ENCODE peak calls at places on chromosomes 1 and 21, in ten cellular contexts. U is cardiac septum; S is kidney epithelial cell; P is stimulated activated CD4-positive, alpha-beta T cell treated with anti-CD3 and anti-CD28 coated beads, Interleukin-2, amount 100 ng/mL, for 4 hours; A is activated naive CD4-positive, alpha-beta T cell; Z is fibroblast of the conjunctiva; X is cardiac muscle cell; D is anterior cingulate cortex; N is amniotic stem cell; K is frontal cortex. I is an unnamed sample.

GRCh38 chr21:45550552-45551210 is 8.4 kb upstream of the SLC19A1 start:
- DNase-seq in U (peak), S (no peak), P (no peak), A (no peak), Z (no peak), X (peak), D (no peak), N (no peak), K (no peak), I (no peak)

GRCh38 chr1:222171005-222171404 is 376.9 kb downstream of the HHIPL2 start:
- DNase-seq in U (no peak), S (peak), P (no peak), A (no peak), Z (peak), X (peak), D (no peak), N (peak), K (no peak), I (peak)

GRCh38 chr1:27399251-27399885 is 6.9 kb downstream of the GPR3 start:
- DNase-seq in U (no peak), S (no peak), P (no peak), A (no peak), Z (no peak), X (peak), D (no peak), N (no peak), K (no peak), I (no peak)

GRCh38 chr1:6124746-6125365 is 55.3 kb downstream of the CHD5 start:
- DNase-seq in U (no peak), S (no peak), P (no peak), A (no peak), Z (no peak), X (no peak), D (no peak), N (no peak), K (no peak), I (no peak)

GRCh38 chr1:62401034-62401433 is 35.8 kb upstream of the USP1 start:
- DNase-seq in U (no peak), S (no peak), P (no peak), A (no peak), Z (no peak), X (no peak), D (no peak), N (no peak), K (no peak), I (no peak)

GRCh38 chr1:6260961-6261614 is at the start of gene GPR153:
- DNase-seq in U (no peak), S (no peak), P (peak), A (no peak), Z (no peak), X (peak), D (no peak), N (no peak), K (peak), I (no peak)

GRCh38 chr1:65528104-65528503 is 107.6 kb downstream of the LEPR start:
- DNase-seq in U (no peak), S (no peak), P (no peak), A (no peak), Z (no peak), X (peak), D (no peak), N (no peak), K (no peak), I (no peak)

GRCh38 chr1:18110968-18111367 is 3.4 kb downstream of the IGSF21 start:
- DNase-seq in U (no peak), S (no peak), P (no peak), A (no peak), Z (no peak), X (no peak), D (peak), N (no peak), K (no peak), I (no peak)

GRCh38 chr1:26693557-26694184 is 2.1 kb upstream of the ARID1A start:
- DNase-seq in U (no peak), S (no peak), P (no peak), A (no peak), Z (no peak), X (no peak), D (no peak), N (no peak), K (no peak), I (no peak)

GRCh38 chr1:56137829-56138505 is 441.4 kb downstream of the PLPP3 start:
- DNase-seq in U (no peak), S (no peak), P (no peak), A (no peak), Z (no peak), X (peak), D (no peak), N (peak), K (no peak), I (no peak)

GRCh38 chr1:77539510-77540142 is 142.8 kb downstream of the ZZZ3 start:
- DNase-seq in U (no peak), S (peak), P (no peak), A (no peak), Z (peak), X (peak), D (no peak), N (no peak), K (no peak), I (peak)

GRCh38 chr1:16204634-16205332 is 7.7 kb downstream of the ARHGEF19 start:
- DNase-seq in U (no peak), S (no peak), P (no peak), A (peak), Z (no peak), X (no peak), D (no peak), N (no peak), K (no peak), I (no peak)

GRCh38 chr1:41977329-41977728 is 58.6 kb upstream of the HIVEP3 start:
- DNase-seq in U (no peak), S (no peak), P (no peak), A (no peak), Z (no peak), X (no peak), D (no peak), N (no peak), K (no peak), I (no peak)

GRCh38 chr1:51499694-51500093 is 19.4 kb downstream of the EPS15 start:
- DNase-seq in U (no peak), S (no peak), P (no peak), A (no peak), Z (no peak), X (no peak), D (no peak), N (no peak), K (no peak), I (no peak)

GRCh38 chr21:15003463-15004135 is 61.2 kb downstream of the NRIP1 start:
- DNase-seq in U (no peak), S (no peak), P (no peak), A (no peak), Z (no peak), X (no peak), D (no peak), N (no peak), K (no peak), I (no peak)

GRCh38 chr1:153288634-153289275 is 24.0 kb downstream of the PGLYRP3 start:
- DNase-seq in U (no peak), S (no peak), P (no peak), A (no peak), Z (no peak), X (peak), D (no peak), N (no peak), K (no peak), I (no peak)

GRCh38 chr1:32782086-32782485 is 35.1 kb downstream of the YARS1 start:
- DNase-seq in U (no peak), S (no peak), P (no peak), A (no peak), Z (no peak), X (no peak), D (no peak), N (no peak), K (no peak), I (no peak)

GRCh38 chr1:113137563-113137962 is 64.6 kb downstream of the LRIG2 start:
- DNase-seq in U (no peak), S (no peak), P (no peak), A (no peak), Z (no peak), X (no peak), D (no peak), N (no peak), K (no peak), I (no peak)

GRCh38 chr1:115214098-115214497 is 124.0 kb downstream of the NGF start:
- DNase-seq in U (no peak), S (no peak), P (no peak), A (no peak), Z (no peak), X (no peak), D (no peak), N (no peak), K (no peak), I (no peak)

GRCh38 chr1:231039161-231040018 is 664 bp downstream of the FAM89A start:
- DNase-seq in U (no peak), S (no peak), P (no peak), A (peak), Z (no peak), X (peak), D (no peak), N (no peak), K (peak), I (no peak)

I was measured in GM04504.